ENCODE peak calls at places on chromosomes 4 and X, in four cellular contexts. A, J, P and S are unnamed samples.

GRCh38 chrX:7083468-7084396 is 63.8 kb upstream of the STS start:
- DNase-seq in A (no peak), J (peak; percentile 21), P (peak; percentile 41), S (peak; percentile 50)

GRCh38 chrX:131792789-131793462 is 230.2 kb upstream of the STK26 start:
- DNase-seq in A (no peak), J (no peak), P (peak; percentile 90), S (no peak)

GRCh38 chr4:107931775-107932321 is 499 bp downstream of the CYP2U1 start:
- DNase-seq in A (no peak), J (no peak), P (no peak), S (no peak)

GRCh38 chrX:110216027-110216426 is 101.9 kb downstream of the AMMECR1 start:
- DNase-seq in A (no peak), J (no peak), P (no peak), S (no peak)

GRCh38 chrX:46912673-46913491 is 661 bp downstream of the JADE3 start:
- DNase-seq in A (no peak), J (no peak), P (peak; percentile 10), S (no peak)

GRCh38 chr4:94253036-94253435 is 45.4 kb downstream of the SMARCAD1 start:
- DNase-seq in A (no peak), J (no peak), P (no peak), S (no peak)

GRCh38 chrX:26409636-26410035 is 193.7 kb downstream of the MAGEB5 start:
- DNase-seq in A (no peak), J (no peak), P (no peak), S (no peak)

GRCh38 chr4:140037353-140038030 is 116.5 kb downstream of the MAML3 start:
- DNase-seq in A (no peak), J (no peak), P (no peak), S (peak; percentile 67)

GRCh38 chr4:99759988-99760387 is 56.6 kb upstream of the DAPP1 start:
- DNase-seq in A (no peak), J (no peak), P (no peak), S (no peak)

GRCh38 chr4:76883147-76883546 is 14.8 kb downstream of the SOWAHB start:
- DNase-seq in A (no peak), J (no peak), P (no peak), S (no peak)

GRCh38 chr4:95255396-95256107 is 293.2 kb downstream of the UNC5C start:
- DNase-seq in A (no peak), J (no peak), P (no peak), S (no peak)

GRCh38 chr4:141565379-141566089 is 70.8 kb upstream of the IL15 start:
- DNase-seq in A (no peak), J (no peak), P (no peak), S (no peak)

GRCh38 chr4:141309864-141310263 is 89.2 kb downstream of the ZNF330 start:
- DNase-seq in A (no peak), J (no peak), P (no peak), S (no peak)

GRCh38 chrX:150570512-150570911 is 2.1 kb downstream of the MTM1 start:
- DNase-seq in A (no peak), J (no peak), P (no peak), S (no peak)